ENCODE peak calls at places on chromosome 12, in six cellular contexts. E is activated CD4-positive, alpha-beta T cell treated with anti-CD3 and anti-CD28 coated beads, Interleukin-2, amount 50 U/mL, for 1 hour; L is effector memory CD4-positive, alpha-beta T cell; R is CD4-positive, alpha-beta T cell; S is activated naive CD4-positive, alpha-beta T cell treated with Interleukin-2 at 50 U/mL for 16 hours; P is nucleus accumbens. T is an unnamed sample.

GRCh38 chr12:7157391-7157790 is 27.2 kb downstream of the CLSTN3 start:
- DNase-seq in E (no peak), L (no peak), R (no peak), S (no peak), P (no peak), T (no peak)

GRCh38 chr12:83123039-83123438 is 436.3 kb downstream of the TMTC2 start:
- DNase-seq in E (no peak), L (no peak), R (no peak), S (no peak), P (no peak), T (no peak)

GRCh38 chr12:112837629-112838191 is 46.2 kb downstream of the RPH3A start:
- DNase-seq in E (no peak), L (no peak), R (no peak), S (no peak), P (no peak), T (no peak)

GRCh38 chr12:111404362-111405148 is 1.2 kb upstream of the SH2B3 start:
- DNase-seq in E (peak), L (peak), R (no peak), S (peak), P (no peak), T (peak)

GRCh38 chr12:51403744-51404143 is 12.5 kb upstream of the GALNT6 start:
- DNase-seq in E (no peak), L (no peak), R (no peak), S (no peak), P (no peak), T (no peak)

GRCh38 chr12:51391047-51391837 is at the start of gene GALNT6:
- DNase-seq in E (peak), L (peak), R (peak), S (peak), P (no peak), T (peak)

GRCh38 chr12:66359300-66359699 is 57.0 kb downstream of the HELB start:
- DNase-seq in E (no peak), L (no peak), R (no peak), S (no peak), P (no peak), T (no peak)

GRCh38 chr12:115963030-115963480 is 314.4 kb downstream of the MED13L start:
- DNase-seq in E (no peak), L (no peak), R (no peak), S (no peak), P (no peak), T (no peak)

T was measured in T-helper 2 cell.